ENCODE peak calls at places on chromosomes 6 and 20, in five cellular contexts. D is MM.1S; M is right cardiac atrium; S is CD8-positive, alpha-beta memory T cell; C is AG04450. K is an unnamed sample.

GRCh38 chr20:33081411-33082154 is 2.1 kb downstream of the BPIFB4 start:
- DNase-seq in D (no peak), M (no peak), S (no peak), C (no peak), K (peak; percentile 33)

GRCh38 chr6:12289655-12290489 is at the start of gene EDN1:
- DNase-seq in D (peak; percentile 75), M (peak; percentile 90), S (no peak), C (peak; percentile 50), K (peak; percentile 80)

GRCh38 chr6:147395158-147395557 is 113.3 kb upstream of the SAMD5 start:
- DNase-seq in D (no peak), M (no peak), S (no peak), C (no peak), K (no peak)

GRCh38 chr20:419556-420168 is 11.6 kb downstream of the RBCK1 start:
- DNase-seq in D (no peak), M (peak; percentile 61), S (no peak), C (no peak), K (no peak)

GRCh38 chr6:143743256-143744166 is 65.7 kb downstream of the PHACTR2 start:
- DNase-seq in D (no peak), M (peak; percentile 80), S (no peak), C (peak; percentile 21), K (no peak)

GRCh38 chr6:12749531-12750379 is 33.2 kb downstream of the PHACTR1 start:
- DNase-seq in D (no peak), M (peak; percentile 42), S (no peak), C (no peak), K (no peak)

GRCh38 chr20:13302647-13303425 is 81.8 kb downstream of the ISM1 start:
- DNase-seq in D (peak; percentile 33), M (peak; percentile 39), S (no peak), C (no peak), K (no peak)

GRCh38 chr20:19738936-19739335 is 19.1 kb upstream of the RIN2 start:
- DNase-seq in D (no peak), M (no peak), S (no peak), C (no peak), K (no peak)

GRCh38 chr6:106390088-106390487 is 29.6 kb downstream of the CRYBG1 start:
- DNase-seq in D (no peak), M (no peak), S (no peak), C (no peak), K (no peak)

GRCh38 chr6:157428418-157429202 is 47.6 kb downstream of the ZDHHC14 start:
- DNase-seq in D (no peak), M (no peak), S (no peak), C (no peak), K (no peak)

GRCh38 chr6:144344651-144345050 is 59.5 kb downstream of the UTRN start:
- DNase-seq in D (no peak), M (no peak), S (no peak), C (no peak), K (no peak)

GRCh38 chr6:78059171-78059570 is 406.3 kb downstream of the MEI4 start:
- DNase-seq in D (no peak), M (no peak), S (no peak), C (no peak), K (no peak)

GRCh38 chr6:142728367-142728766 is 216.6 kb downstream of the HIVEP2 start:
- DNase-seq in D (no peak), M (no peak), S (no peak), C (no peak), K (no peak)

GRCh38 chr6:137820425-137820824 is 46.6 kb upstream of the TNFAIP3 start:
- DNase-seq in D (no peak), M (no peak), S (no peak), C (no peak), K (no peak)

GRCh38 chr6:145887969-145888368 is 73.4 kb upstream of the FBXO30 start:
- DNase-seq in D (no peak), M (peak; percentile 34), S (no peak), C (no peak), K (no peak)

GRCh38 chr20:41134362-41135186 is 2.8 kb upstream of the PLCG1 start:
- DNase-seq in D (no peak), M (no peak), S (no peak), C (no peak), K (no peak)

GRCh38 chr6:145875496-145876244 is 61.1 kb upstream of the FBXO30 start:
- DNase-seq in D (no peak), M (no peak), S (no peak), C (no peak), K (no peak)

GRCh38 chr6:99294786-99295185 is 54.7 kb downstream of the FAXC start:
- DNase-seq in D (no peak), M (no peak), S (no peak), C (no peak), K (no peak)

GRCh38 chr6:158816329-158816728 is 2.8 kb downstream of the EZR start:
- DNase-seq in D (peak; percentile 36), M (no peak), S (no peak), C (no peak), K (no peak)

GRCh38 chr6:108562503-108562993 is 1.8 kb downstream of the FOXO3 start:
- DNase-seq in D (peak; percentile 84), M (peak; percentile 84), S (no peak), C (no peak), K (peak; percentile 81)

GRCh38 chr20:51426879-51427624 is 115.5 kb downstream of the NFATC2 start:
- DNase-seq in D (no peak), M (no peak), S (no peak), C (no peak), K (no peak)

GRCh38 chr6:42710316-42710715 is 12.1 kb downstream of the PRPH2 start:
- DNase-seq in D (no peak), M (no peak), S (no peak), C (no peak), K (no peak)

GRCh38 chr6:56938634-56939294 is 16.1 kb upstream of the BEND6 start:
- DNase-seq in D (no peak), M (no peak), S (no peak), C (peak; percentile 88), K (peak; percentile 40)

GRCh38 chr6:74715362-74716068 is 490.3 kb downstream of the COL12A1 start:
- DNase-seq in D (no peak), M (no peak), S (no peak), C (peak; percentile 18), K (no peak)

GRCh38 chr20:48747840-48748416 is 79.9 kb downstream of the PREX1 start:
- DNase-seq in D (no peak), M (no peak), S (no peak), C (no peak), K (no peak)

GRCh38 chr6:39199976-39200375 is 29.3 kb downstream of the KCNK5 start:
- DNase-seq in D (no peak), M (no peak), S (no peak), C (no peak), K (no peak)

GRCh38 chr20:57713505-57713903 is 3.7 kb upstream of the PMEPA1 start:
- DNase-seq in D (no peak), M (no peak), S (no peak), C (no peak), K (no peak)

GRCh38 chr6:1382883-1383728 is 6.3 kb upstream of the FOXF2 start:
- DNase-seq in D (no peak), M (no peak), S (no peak), C (no peak), K (no peak)

GRCh38 chr20:54995021-54995420 is 519.6 kb downstream of the DOK5 start:
- DNase-seq in D (no peak), M (no peak), S (no peak), C (no peak), K (no peak)

GRCh38 chr6:108002365-108003221 is 44.6 kb upstream of the SEC63 start:
- DNase-seq in D (no peak), M (no peak), S (no peak), C (no peak), K (no peak)

GRCh38 chr6:6315660-6316059 is 4.8 kb downstream of the F13A1 start:
- DNase-seq in D (peak; percentile 38), M (peak; percentile 78), S (no peak), C (no peak), K (no peak)

GRCh38 chr6:14066782-14067406 is 50.7 kb upstream of the CD83 start:
- DNase-seq in D (peak; percentile 61), M (no peak), S (no peak), C (peak; percentile 55), K (no peak)

GRCh38 chr20:61414455-61414991 is 162.5 kb downstream of the CDH4 start:
- DNase-seq in D (no peak), M (no peak), S (no peak), C (no peak), K (no peak)

GRCh38 chr20:47027042-47027441 is 132.4 kb downstream of the EYA2 start:
- DNase-seq in D (peak; percentile 3), M (no peak), S (no peak), C (no peak), K (no peak)

GRCh38 chr20:59194023-59194935 is 30.7 kb downstream of the ZNF831 start:
- DNase-seq in D (no peak), M (no peak), S (no peak), C (no peak), K (no peak)
- H3K27me3 ChIP-seq in D (peaks cover 91% of the 10 kb centered on the region), M (no peaks in the 10 kb centered on the region), S (no peaks in the 10 kb centered on the region), C (no peaks in the 10 kb centered on the region), K (peaks cover 14% of the 10 kb centered on the region)

GRCh38 chr20:3309226-3309625 is 70.2 kb upstream of the SLC4A11 start:
- DNase-seq in D (no peak), M (no peak), S (no peak), C (no peak), K (no peak)

GRCh38 chr20:3312940-3313656 is 74.1 kb upstream of the SLC4A11 start:
- DNase-seq in D (no peak), M (no peak), S (no peak), C (no peak), K (no peak)

GRCh38 chr20:3314391-3314790 is 75.4 kb upstream of the SLC4A11 start:
- DNase-seq in D (no peak), M (no peak), S (no peak), C (no peak), K (no peak)

GRCh38 chr20:3313681-3314080 is 74.7 kb upstream of the SLC4A11 start:
- DNase-seq in D (no peak), M (no peak), S (no peak), C (no peak), K (no peak)

GRCh38 chr20:3311623-3312022 is 72.6 kb upstream of the SLC4A11 start:
- DNase-seq in D (no peak), M (no peak), S (no peak), C (no peak), K (no peak)
- H3K27ac ChIP-seq in D (no peak overlapping the region), M (no peak overlapping the region), S (no peak overlapping the region), C (no peak overlapping the region), K (no peak overlapping the region)

GRCh38 chr6:3228791-3229565 is 1.5 kb upstream of the TUBB2B start:
- DNase-seq in D (no peak), M (peak; percentile 67), S (peak; percentile 18), C (no peak), K (no peak)
- H3K27me3 ChIP-seq in D (peaks cover 39% of the 10 kb centered on the region), M (no peaks in the 10 kb centered on the region), S (peaks cover 70% of the 10 kb centered on the region), C (peaks cover 80% of the 10 kb centered on the region), K (peaks cover 7% of the 10 kb centered on the region)

GRCh38 chr6:93035756-93036155 is 383.6 kb downstream of the EPHA7 start:
- DNase-seq in D (no peak), M (no peak), S (no peak), C (no peak), K (no peak)

GRCh38 chr6:93036835-93037234 is 382.5 kb downstream of the EPHA7 start:
- DNase-seq in D (peak; percentile 34), M (no peak), S (no peak), C (no peak), K (no peak)

GRCh38 chr6:93040375-93040774 is 379.0 kb downstream of the EPHA7 start:
- DNase-seq in D (no peak), M (no peak), S (no peak), C (no peak), K (no peak)
- H3K27ac ChIP-seq in D (no peak overlapping the region), M (no peak overlapping the region), S (no peak overlapping the region), C (no peak overlapping the region), K (no peak overlapping the region)

GRCh38 chr6:133992992-133993682 is 40.1 kb downstream of the TBPL1 start:
- DNase-seq in D (no peak), M (peak; percentile 38), S (no peak), C (no peak), K (no peak)
- H3K27me3 ChIP-seq in D (no peaks in the 10 kb centered on the region), M (no peaks in the 10 kb centered on the region), S (no peaks in the 10 kb centered on the region), C (no peaks in the 10 kb centered on the region), K (no peaks in the 10 kb centered on the region)